ENCODE peak calls at places on chromosome 15, in eight cellular contexts. V, U, M, A, Z, J, G and I are unnamed samples.
A peak's percentile ranks its signal among the peaks of the same experiment; 100 is the strongest.

GRCh38 chr15:67080900-67081431 is 15.6 kb downstream of the SMAD3 start:
- DNase-seq in Z (no peak), G (peak; percentile 66), M (peak; percentile 46), J (peak; percentile 83), U (no peak), A (peak; percentile 55), V (peak; percentile 90), I (peak; percentile 98)

GRCh38 chr15:68420186-68420684 is 11.7 kb downstream of the ITGA11 start:
- DNase-seq in Z (peak; percentile 38), M (peak; percentile 24), V (no peak), G (no peak), U (no peak), A (no peak), J (no peak), I (peak; percentile 56)

GRCh38 chr15:85412956-85413854 is 32.8 kb downstream of the AKAP13 start:
- DNase-seq in A (peak; percentile 61), G (peak; percentile 90), Z (no peak), U (peak; percentile 65), M (peak; percentile 41), V (peak; percentile 94), J (peak; percentile 76), I (peak; percentile 94)

GRCh38 chr15:51727141-51727897 is 10.1 kb downstream of the LYSMD2 start:
- DNase-seq in A (no peak), Z (no peak), M (no peak), J (peak; percentile 33), V (peak; percentile 62), U (no peak), G (no peak), I (peak; percentile 68)

GRCh38 chr15:69311319-69311721 is 12.6 kb downstream of the PAQR5 start:
- DNase-seq in M (no peak), J (no peak), Z (no peak), A (no peak), G (no peak), V (peak; percentile 61), U (no peak), I (peak; percentile 45)

GRCh38 chr15:66084704-66085103 is 168.8 kb downstream of the MEGF11 start:
- DNase-seq in U (no peak), M (no peak), A (no peak), V (no peak), J (no peak), Z (no peak), G (no peak), I (no peak)

GRCh38 chr15:99212401-99212800 is 37.0 kb downstream of the TTC23 start:
- DNase-seq in A (no peak), M (peak; percentile 49), Z (no peak), G (no peak), U (no peak), J (no peak), V (peak; percentile 28), I (peak; percentile 24)

GRCh38 chr15:88871313-88871712 is 24.0 kb downstream of the HAPLN3 start:
- DNase-seq in Z (no peak), J (no peak), M (no peak), V (no peak), A (no peak), G (no peak), U (no peak), I (no peak)

GRCh38 chr15:60945196-60945595 is 283.9 kb downstream of the RORA start:
- DNase-seq in Z (no peak), U (peak; percentile 91), A (no peak), V (no peak), M (peak; percentile 38), J (peak; percentile 68), G (no peak), I (peak; percentile 15)

GRCh38 chr15:37002041-37002689 is 98.2 kb downstream of the MEIS2 start:
- DNase-seq in U (no peak), V (no peak), M (no peak), J (no peak), Z (no peak), A (no peak), G (no peak), I (no peak)

GRCh38 chr15:98875309-98875708 is 132.3 kb downstream of the PGPEP1L start:
- DNase-seq in A (no peak), M (no peak), Z (no peak), J (peak; percentile 56), G (no peak), U (no peak), V (peak; percentile 61), I (peak; percentile 56)

GRCh38 chr15:90981681-90982080 is 12.7 kb downstream of the PRC1 start:
- DNase-seq in A (no peak), J (no peak), V (no peak), M (no peak), G (no peak), U (no peak), Z (no peak), I (no peak)

GRCh38 chr15:69346112-69346511 is 47.4 kb downstream of the PAQR5 start:
- DNase-seq in Z (no peak), M (no peak), J (peak; percentile 11), A (no peak), V (peak; percentile 25), U (no peak), G (no peak), I (peak; percentile 59)

GRCh38 chr15:62782100-62782791 is 260.3 kb upstream of the TPM1 start:
- DNase-seq in U (peak; percentile 86), J (peak; percentile 98), Z (peak; percentile 65), G (peak; percentile 27), A (peak; percentile 78), V (peak; percentile 82), M (peak; percentile 62), I (peak; percentile 86)

GRCh38 chr15:70424937-70425411 is 327.3 kb upstream of the TLE3 start:
- DNase-seq in M (no peak), U (no peak), V (no peak), A (no peak), G (peak; percentile 52), Z (no peak), J (no peak), I (no peak)

GRCh38 chr15:78508272-78508671 is 895 bp downstream of the HYKK start:
- DNase-seq in J (no peak), M (no peak), Z (no peak), V (no peak), U (no peak), A (no peak), G (no peak), I (no peak)
- H3K4me3 ChIP-seq in J (peak overlapping the region; percentile 91), M (peak overlapping the region; percentile 91), Z (peak overlapping the region; percentile 71), V (peak overlapping the region; percentile 67), U (peak overlapping the region; percentile 85), A (peak overlapping the region; percentile 81), G (peak overlapping the region; percentile 45), I (peak overlapping the region; percentile 75)

DNA sequence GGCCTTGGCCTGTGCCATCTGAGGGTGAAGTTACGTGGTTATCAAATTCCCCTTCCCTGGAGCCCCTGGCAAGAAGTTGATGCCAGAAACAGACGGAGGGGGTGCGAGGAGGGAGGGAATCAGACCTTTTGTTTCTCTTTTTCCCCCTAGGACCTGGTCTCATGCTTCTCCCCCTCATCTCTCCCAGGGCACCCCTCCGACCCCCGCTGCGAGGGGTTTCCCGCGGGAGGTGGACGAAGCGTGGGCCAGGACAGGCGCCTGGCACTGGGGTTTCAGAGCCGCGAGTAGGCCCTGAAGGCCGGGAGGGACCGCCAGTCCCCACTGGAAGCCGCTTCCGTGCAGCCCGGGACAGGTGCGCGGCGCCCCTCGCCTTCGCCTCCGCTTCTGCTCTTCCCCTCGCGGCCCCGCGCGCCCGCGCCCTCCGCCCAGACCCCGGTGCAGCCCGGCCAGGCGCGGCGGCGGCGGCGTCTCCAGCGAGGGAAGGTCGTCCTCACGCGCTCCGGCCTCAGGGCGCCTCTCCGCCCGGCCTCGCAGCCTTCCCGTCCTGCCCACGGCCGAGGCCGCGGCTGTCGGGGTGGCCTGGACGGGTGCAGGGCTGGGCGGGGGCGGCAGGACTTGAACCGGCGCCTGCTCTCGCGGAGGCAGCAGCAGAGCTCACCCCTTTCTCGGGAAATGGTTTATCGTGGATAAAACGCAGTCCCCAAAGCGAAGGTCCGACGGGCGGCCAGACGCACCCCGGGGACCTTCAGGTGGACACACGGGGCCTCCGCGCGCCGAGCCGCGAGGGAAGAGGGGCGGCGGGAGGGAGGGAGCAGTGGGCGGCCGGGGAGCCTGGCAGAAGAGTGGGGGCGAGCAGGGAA is 31.5 kb upstream of the ADAMTS17 start:
- DNase-seq in U (no peak), G (no peak), A (no peak), V (no peak), J (no peak), Z (no peak), M (peak; percentile 18), I (no peak)
- H3K4me3 ChIP-seq in U (peak overlapping the region; percentile 47), G (no peak overlapping the region), A (peak overlapping the region; percentile 54), V (no peak overlapping the region), J (no peak overlapping the region), Z (no peak overlapping the region), M (peak overlapping the region; percentile 20), I (no peak overlapping the region)

GRCh38 chr15:79418693-79419279 is 13.3 kb upstream of the MINAR1 start:
- DNase-seq in V (no peak), U (no peak), M (no peak), A (no peak), J (no peak), Z (no peak), G (no peak), I (no peak)
- H3K4me3 ChIP-seq in V (no peak overlapping the region), U (no peak overlapping the region), M (no peak overlapping the region), A (no peak overlapping the region), J (no peak overlapping the region), Z (no peak overlapping the region), G (no peak overlapping the region), I (no peak overlapping the region)

GRCh38 chr15:74790080-74790916 is 8.4 kb downstream of the CSK start:
- DNase-seq in M (peak; percentile 72), Z (no peak), V (peak; percentile 77), A (peak; percentile 48), J (peak; percentile 67), G (no peak), U (peak; percentile 61), I (peak; percentile 78)

GRCh38 chr15:74792227-74793016 is 10.5 kb downstream of the CSK start:
- DNase-seq in M (no peak), J (no peak), V (no peak), U (no peak), Z (no peak), G (no peak), A (no peak), I (no peak)

GRCh38 chr15:74793135-74794028 is 11.5 kb downstream of the CSK start:
- DNase-seq in G (peak; percentile 78), Z (no peak), M (no peak), U (no peak), A (no peak), J (no peak), V (no peak), I (no peak)

GRCh38 chr15:74791007-74791406 is 9.1 kb downstream of the CSK start:
- DNase-seq in Z (no peak), M (no peak), U (no peak), J (no peak), A (no peak), G (no peak), V (no peak), I (no peak)

GRCh38 chr15:74791667-74792066 is 9.8 kb downstream of the CSK start:
- DNase-seq in Z (no peak), J (no peak), U (no peak), A (no peak), M (no peak), V (no peak), G (no peak), I (no peak)
- H3K4me3 ChIP-seq in Z (no peak overlapping the region), J (no peak overlapping the region), U (no peak overlapping the region), A (no peak overlapping the region), M (no peak overlapping the region), V (no peak overlapping the region), G (peak overlapping the region; percentile 85), I (no peak overlapping the region)